ENCODE peak calls at places on chromosomes 12 and 14, in five cellular contexts. Z is HCT116, T is HepG2, B is K562, S is GM12878. W is an unnamed sample.

GRCh38 chr14:100421756-100422470 is 98.8 kb downstream of the SLC25A47 start:
- DNase-seq in Z (no peak), T (no peak), B (no peak), S (no peak), W (no peak)

GRCh38 chr14:77203611-77204456 is 22.2 kb downstream of the TMEM63C start:
- DNase-seq in Z (no peak), T (no peak), B (no peak), S (no peak), W (no peak)

GRCh38 chr14:38873923-38874612 is 229.0 kb downstream of the SEC23A start:
- DNase-seq in Z (no peak), T (no peak), B (no peak), S (no peak), W (no peak)

GRCh38 chr12:121240484-121241202 is 30.7 kb downstream of the P2RX4 start:
- DNase-seq in Z (no peak), T (no peak), B (peak), S (no peak), W (no peak)

GRCh38 chr12:94041833-94042232 is 106.5 kb upstream of the PLXNC1 start:
- DNase-seq in Z (no peak), T (no peak), B (no peak), S (no peak), W (no peak)

GRCh38 chr12:25115677-25116076 is 79.3 kb downstream of the DNAI7 start:
- DNase-seq in Z (no peak), T (peak), B (no peak), S (no peak), W (no peak)

GRCh38 chr12:39173689-39174088 is 268.3 kb upstream of the CPNE8 start:
- DNase-seq in Z (no peak), T (no peak), B (no peak), S (no peak), W (no peak)

GRCh38 chr14:36750244-36750643 is 88.6 kb downstream of the PAX9 start:
- DNase-seq in Z (no peak), T (no peak), B (no peak), S (no peak), W (no peak)

GRCh38 chr12:49489154-49489553 is 49.7 kb upstream of the KCNH3 start:
- DNase-seq in Z (no peak), T (no peak), B (no peak), S (no peak), W (no peak)

GRCh38 chr12:115216300-115216699 is 532.3 kb upstream of the TBX3 start:
- DNase-seq in Z (no peak), T (no peak), B (no peak), S (no peak), W (no peak)

GRCh38 chr12:93614917-93615596 is 42.6 kb downstream of the SOCS2 start:
- DNase-seq in Z (no peak), T (no peak), B (no peak), S (no peak), W (no peak)

GRCh38 chr14:68408680-68409079 is 384.2 kb downstream of the ZFP36L1 start:
- DNase-seq in Z (no peak), T (no peak), B (no peak), S (no peak), W (no peak)

GRCh38 chr14:77271113-77271710 is at the start of gene NGB:
- DNase-seq in Z (no peak), T (no peak), B (no peak), S (no peak), W (peak)

GRCh38 chr14:55715889-55716288 is 135.9 kb downstream of the KTN1 start:
- DNase-seq in Z (no peak), T (no peak), B (no peak), S (no peak), W (no peak)

GRCh38 chr14:31024577-31025334 is 693 bp upstream of the AP4S1 start:
- DNase-seq in Z (no peak), T (no peak), B (no peak), S (no peak), W (no peak)

GRCh38 chr12:43099691-43100163 is 452.3 kb downstream of the ADAMTS20 start:
- DNase-seq in Z (no peak), T (no peak), B (no peak), S (no peak), W (no peak)

GRCh38 chr12:124953689-124954405 is 35.1 kb downstream of the DHX37 start:
- DNase-seq in Z (no peak), T (no peak), B (no peak), S (no peak), W (no peak)

GRCh38 chr12:76272292-76272691 is 75.9 kb downstream of the BBS10 start:
- DNase-seq in Z (no peak), T (peak), B (no peak), S (no peak), W (no peak)

GRCh38 chr14:69685217-69685616 is 73.8 kb downstream of the SUSD6 start:
- DNase-seq in Z (no peak), T (no peak), B (no peak), S (no peak), W (no peak)

GRCh38 chr12:89385965-89386537 is 33.8 kb upstream of the DUSP6 start:
- DNase-seq in Z (no peak), T (peak), B (no peak), S (no peak), W (no peak)

GRCh38 chr12:91077228-91077954 is 19.6 kb upstream of the KERA start:
- DNase-seq in Z (no peak), T (no peak), B (no peak), S (no peak), W (no peak)

GRCh38 chr12:65764325-65764724 is 60.0 kb upstream of the HMGA2 start:
- DNase-seq in Z (no peak), T (no peak), B (no peak), S (no peak), W (no peak)

GRCh38 chr14:35380794-35381193 is 23.8 kb downstream of the NFKBIA start:
- DNase-seq in Z (no peak), T (no peak), B (no peak), S (no peak), W (no peak)

GRCh38 chr12:95740751-95741150 is 49.8 kb downstream of the NTN4 start:
- DNase-seq in Z (no peak), T (no peak), B (no peak), S (no peak), W (no peak)

GRCh38 chr12:106791531-106791930 is 17.0 kb downstream of the RIC8B start:
- DNase-seq in Z (no peak), T (no peak), B (no peak), S (no peak), W (no peak)

GRCh38 chr12:57517187-57517586 is 3.1 kb downstream of the DDIT3 start:
- DNase-seq in Z (no peak), T (no peak), B (no peak), S (no peak), W (no peak)

GRCh38 chr14:104934380-104934733 is 9.7 kb downstream of the PLD4 start:
- DNase-seq in Z (no peak), T (no peak), B (no peak), S (no peak), W (no peak)

GRCh38 chr12:7162691-7163114 is 26.8 kb upstream of the PEX5 start:
- DNase-seq in Z (peak), T (peak), B (peak), S (no peak), W (peak)

GRCh38 chr12:131716282-131716681 is 5.4 kb downstream of the SFSWAP start:
- DNase-seq in Z (no peak), T (no peak), B (peak), S (no peak), W (no peak)

GRCh38 chr14:73755434-73756014 is 41.3 kb upstream of the PNMA1 start:
- DNase-seq in Z (no peak), T (no peak), B (peak), S (no peak), W (no peak)

GRCh38 chr14:92961567-92961855 is 38.6 kb downstream of the CHGA start:
- DNase-seq in Z (no peak), T (no peak), B (no peak), S (no peak), W (no peak)

GRCh38 chr12:46472893-46473633 is 100.5 kb upstream of the SLC38A2 start:
- DNase-seq in Z (no peak), T (peak), B (no peak), S (no peak), W (no peak)

GRCh38 chr14:65354715-65355114 is 57.8 kb upstream of the FUT8 start:
- DNase-seq in Z (no peak), T (no peak), B (no peak), S (no peak), W (no peak)

DNA sequence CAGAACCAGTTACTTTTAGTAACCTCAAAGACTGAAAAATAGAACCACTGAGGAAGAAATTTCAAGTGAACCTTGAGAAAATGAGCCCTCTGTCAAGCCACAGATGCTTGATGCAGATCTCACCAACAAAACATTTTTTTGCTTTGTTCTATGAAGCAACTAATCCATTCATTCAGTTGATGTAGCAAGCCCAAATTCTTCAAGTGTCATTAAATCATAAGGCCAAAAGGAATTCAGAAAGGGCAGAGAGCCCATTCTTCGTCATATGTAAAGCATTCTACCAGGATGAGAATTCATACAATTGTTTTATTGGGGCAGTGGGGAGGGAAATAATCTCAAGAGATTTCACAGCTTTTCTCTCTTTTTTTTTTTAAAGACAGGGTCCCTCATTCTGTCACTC is 218.0 kb upstream of the RGS6 start:
- DNase-seq in Z (no peak), T (no peak), B (no peak), S (no peak), W (no peak)
- TF ChIP-seq ATF3 in Z (no peak), T (no peak), B (no peak), S (no peak), W (no peak)

GRCh38 chr12:12562585-12563245 is at the start of gene DUSP16:
- DNase-seq in Z (peak), T (peak), B (peak), S (peak), W (peak)

GRCh38 chr12:12560587-12561304 is 1.9 kb downstream of the DUSP16 start:
- DNase-seq in Z (no peak), T (peak), B (peak), S (peak), W (no peak)

GRCh38 chr12:12559699-12560296 is 2.9 kb downstream of the DUSP16 start:
- DNase-seq in Z (no peak), T (no peak), B (no peak), S (no peak), W (no peak)

GRCh38 chr12:12562016-12562483 is 613 bp downstream of the DUSP16 start:
- DNase-seq in Z (no peak), T (no peak), B (peak), S (no peak), W (no peak)

GRCh38 chr12:12561305-12562015 is 1.2 kb downstream of the DUSP16 start:
- DNase-seq in Z (no peak), T (peak), B (no peak), S (no peak), W (peak)
- TF ChIP-seq POLR2AphosphoS5 in Z (peak), T (no peak), B (no peak), S (peak), W (peak)

DNA sequence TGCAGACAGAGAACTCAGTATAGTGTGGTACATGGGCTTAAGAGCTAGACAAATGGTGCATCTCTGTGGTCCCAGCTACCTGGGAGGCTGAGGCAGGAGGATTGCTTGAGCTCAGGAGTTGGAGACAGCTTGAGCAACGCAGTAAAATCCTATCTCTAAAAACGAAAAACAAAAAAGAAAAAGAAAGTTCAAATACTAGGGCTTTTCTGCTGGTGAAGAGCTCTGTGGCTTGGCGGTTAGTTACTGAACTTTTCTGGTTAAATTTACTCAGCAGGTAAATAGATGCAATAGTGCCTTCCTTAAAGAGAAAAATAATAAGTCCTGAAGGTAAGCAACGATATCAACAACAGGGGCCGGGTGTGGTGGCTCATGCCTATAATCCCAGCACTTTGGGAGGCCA is 31.4 kb upstream of the RAP1B start:
- DNase-seq in Z (no peak), T (no peak), B (no peak), S (no peak), W (no peak)
- TF ChIP-seq ATF3 in Z (no peak), T (no peak), B (no peak), S (no peak), W (no peak)

GRCh38 chr12:48185181-48185919 is 1.9 kb downstream of the CCDC184 start:
- DNase-seq in Z (no peak), T (no peak), B (no peak), S (no peak), W (no peak)
- TF ChIP-seq POLR2AphosphoS5 in Z (no peak), T (no peak), B (no peak), S (no peak), W (no peak)

DNA sequence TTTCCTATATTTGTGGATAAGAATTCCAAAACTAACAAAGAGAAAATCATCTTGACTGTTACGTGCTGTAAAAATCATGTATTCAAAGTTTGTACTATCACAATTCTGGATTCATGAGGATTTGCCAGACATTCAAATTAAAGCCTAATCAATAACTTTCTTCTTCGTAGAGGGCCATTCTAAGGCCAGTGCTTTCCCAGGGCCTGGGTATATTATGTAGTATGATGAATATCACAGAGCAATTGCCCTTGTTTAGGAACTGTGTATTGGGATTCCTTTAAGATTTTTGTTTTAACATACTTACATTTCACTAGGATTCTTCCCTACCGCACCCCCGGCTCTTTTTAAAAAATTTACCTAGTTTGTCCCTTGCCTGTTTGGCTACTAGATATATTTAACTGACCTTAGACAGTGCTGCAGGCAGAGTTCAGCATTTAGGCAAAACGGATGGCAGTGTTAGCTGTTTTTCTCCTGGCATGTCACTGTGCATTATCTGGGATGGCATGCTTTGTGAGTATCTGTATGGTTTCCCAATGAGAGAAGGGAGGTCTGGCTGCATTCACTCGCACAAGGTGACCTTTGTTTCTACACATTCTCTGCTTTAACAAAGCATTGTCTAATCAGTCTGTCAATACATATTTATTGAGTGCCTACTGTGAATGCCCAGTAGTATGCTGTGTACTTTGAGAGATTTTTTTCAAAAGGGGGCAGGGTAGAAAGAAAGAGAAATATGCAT is 63.2 kb downstream of the ERC1 start:
- DNase-seq in Z (no peak), T (peak), B (no peak), S (no peak), W (no peak)
- TF ChIP-seq ATF3 in Z (no peak), T (no peak), B (no peak), S (no peak), W (no peak)

DNA sequence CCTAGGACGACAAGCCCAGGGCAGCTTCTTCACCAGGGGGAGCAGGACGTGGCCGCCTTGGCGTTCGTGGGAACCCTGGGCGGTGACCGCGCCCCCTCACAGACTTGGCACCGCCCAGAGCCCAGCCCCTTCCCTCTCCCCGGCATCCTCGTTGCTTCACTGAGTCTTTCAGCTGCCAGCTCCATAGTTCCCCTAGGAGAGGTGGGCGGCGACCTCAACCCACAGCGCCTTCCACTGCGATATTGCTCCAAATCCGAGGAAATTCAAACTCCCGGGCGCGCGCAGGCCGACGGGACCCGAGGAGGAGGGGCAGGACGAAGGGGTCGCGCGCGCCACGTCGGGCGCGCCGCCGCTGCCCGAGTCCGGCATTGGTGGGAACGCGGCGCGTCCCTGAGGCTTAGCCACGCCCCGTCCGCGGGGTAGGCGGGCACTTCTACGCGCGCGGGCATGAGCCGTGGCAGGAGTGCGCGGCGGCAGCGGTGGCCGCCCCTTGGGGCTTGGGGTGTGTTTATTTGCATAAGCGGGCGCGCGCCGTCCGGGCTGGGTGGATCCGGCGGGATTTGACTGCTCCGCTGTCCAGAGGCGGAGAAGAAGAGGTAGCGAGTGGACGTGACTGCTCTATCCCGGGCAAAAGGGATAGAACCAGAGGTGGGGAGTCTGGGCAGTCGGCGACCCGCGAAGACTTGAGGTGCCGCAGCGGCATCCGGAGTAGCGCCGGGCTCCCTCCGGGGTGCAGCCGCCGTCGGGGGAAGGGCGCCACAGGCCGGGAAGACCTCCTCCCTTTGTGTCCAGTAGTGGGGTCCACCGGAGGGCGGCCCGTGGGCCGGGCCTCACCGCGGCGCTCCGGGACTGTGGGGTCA is at the start of the genes APAF1 and IKBIP:
- DNase-seq in Z (peak), T (peak), B (peak), S (peak), W (peak)
- TF ChIP-seq POLR2AphosphoS5 in Z (peak), T (peak), B (peak), S (peak), W (no peak)

DNA sequence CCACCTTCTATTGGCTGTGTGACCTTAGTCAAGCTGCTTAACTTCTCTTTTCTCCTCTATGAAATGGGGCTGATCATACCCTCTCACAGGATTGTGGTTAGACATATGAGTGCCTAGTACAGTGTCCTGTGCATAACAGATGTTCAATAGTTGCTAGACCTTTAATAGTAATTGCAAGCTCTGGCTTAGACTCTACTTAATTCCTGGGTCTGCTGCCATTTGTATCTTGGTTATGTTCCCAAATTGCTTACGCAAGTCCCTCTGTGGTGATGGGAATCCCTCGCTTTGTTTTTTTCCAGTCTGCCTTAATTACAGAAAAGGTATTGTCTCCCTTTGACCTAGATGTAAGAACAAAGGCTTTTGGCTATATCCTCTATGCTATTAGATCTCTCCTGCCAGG is 15.1 kb downstream of the SUDS3 start:
- DNase-seq in Z (no peak), T (no peak), B (no peak), S (no peak), W (no peak)
- TF ChIP-seq ATF3 in Z (no peak), T (no peak), B (no peak), S (no peak), W (no peak)

DNA sequence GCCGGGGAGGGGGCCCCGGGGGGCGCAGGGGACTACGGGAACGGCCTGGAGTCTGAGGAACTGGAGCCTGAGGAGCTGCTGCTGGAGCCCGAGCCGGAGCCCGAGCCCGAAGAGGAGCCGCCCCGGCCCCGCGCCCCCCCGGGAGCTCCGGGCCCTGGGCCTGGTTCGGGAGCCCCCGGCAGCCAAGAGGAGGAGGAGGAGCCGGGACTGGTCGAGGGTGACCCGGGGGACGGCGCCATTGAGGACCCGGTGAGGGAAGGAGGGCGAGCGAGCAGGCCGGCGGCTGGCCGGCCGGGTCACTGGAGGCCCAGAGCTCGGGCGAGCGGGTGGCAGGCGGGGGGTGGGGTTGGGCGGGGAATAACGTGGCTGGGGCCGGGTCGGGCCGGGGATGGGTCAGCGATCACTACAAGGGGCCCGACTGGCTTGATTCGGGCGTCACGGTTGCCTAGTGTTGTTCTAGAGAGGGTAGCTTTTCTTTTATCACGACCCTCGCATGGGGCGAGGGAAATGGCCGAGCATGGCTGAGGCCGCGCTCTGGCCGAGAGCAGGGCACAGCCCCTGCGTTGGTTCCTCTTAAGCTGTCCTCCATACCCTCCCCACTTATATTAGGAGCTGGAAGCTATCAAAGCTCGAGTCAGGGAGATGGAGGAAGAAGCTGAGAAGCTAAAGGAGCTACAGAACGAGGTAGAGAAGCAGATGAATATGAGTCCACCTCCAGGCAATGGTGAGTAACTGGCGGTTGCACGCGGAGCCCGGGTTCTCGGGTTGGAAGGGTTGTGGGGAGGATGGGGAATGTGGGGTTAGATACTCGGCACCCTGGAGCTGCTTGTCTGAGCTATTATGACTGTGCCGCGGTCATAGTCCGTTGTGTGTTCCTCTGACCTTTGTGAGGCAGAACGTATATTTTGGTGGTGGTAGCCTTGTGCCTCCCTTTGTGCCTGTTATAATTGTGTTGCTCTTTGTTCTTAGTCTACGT is 603 bp downstream of the PABPN1 start:
- DNase-seq in Z (no peak), T (peak), B (peak), S (no peak), W (no peak)
- TF ChIP-seq POLR2AphosphoS5 in Z (peak), T (peak), B (peak), S (peak), W (peak)

W was measured in H1.